ENCODE peak calls at places on chromosomes 13 and 19, in seven cellular contexts. S is mesendoderm, B is H1, R is neuronal stem cell, U is mesenchymal stem cell, O is H9, H is trophoblast cell. I is an unnamed sample.

GRCh38 chr13:20350819-20351218 is 118.7 kb upstream of the GJB6 start:
- DNase-seq in S (no peak), B (no peak), R (no peak), H (no peak), U (no peak), O (no peak), I (no peak)

GRCh38 chr19:7497292-7497691 is 8.5 kb upstream of the PEX11G start:
- DNase-seq in R (no peak), H (no peak), B (no peak), O (peak), U (peak), S (peak), I (no peak)

GRCh38 chr13:77457989-77458388 is 77.5 kb upstream of the SCEL start:
- DNase-seq in U (no peak), B (no peak), O (no peak), S (no peak), R (no peak), H (no peak), I (no peak)

GRCh38 chr13:30874111-30874510 is 32.0 kb upstream of the MEDAG start:
- DNase-seq in B (no peak), R (no peak), U (no peak), O (no peak), S (no peak), H (no peak), I (no peak)

GRCh38 chr19:18612772-18613588 is at the start of gene TMEM59L:
- DNase-seq in O (no peak), R (no peak), S (no peak), H (no peak), B (no peak), U (no peak), I (no peak)

GRCh38 chr13:25329706-25330105 is 28.3 kb downstream of the NUP58 start:
- DNase-seq in B (no peak), R (no peak), O (no peak), S (peak), U (peak), H (peak), I (peak)

GRCh38 chr13:87444135-87444534 is 227.0 kb upstream of the SLITRK5 start:
- DNase-seq in H (no peak), U (no peak), S (no peak), O (no peak), B (no peak), R (no peak), I (no peak)

GRCh38 chr19:13212759-13213330 is 62.6 kb downstream of the IER2 start:
- DNase-seq in S (peak), U (peak), H (peak), R (no peak), O (peak), B (no peak), I (peak)

GRCh38 chr13:52999093-52999696 is 29.4 kb upstream of the OLFM4 start:
- DNase-seq in H (no peak), O (no peak), R (no peak), S (no peak), U (no peak), B (no peak), I (no peak)

GRCh38 chr13:31930901-31931522 is 100.6 kb upstream of the FRY start:
- DNase-seq in R (no peak), O (no peak), S (peak), H (no peak), U (no peak), B (no peak), I (no peak)

GRCh38 chr13:98495627-98496238 is 81.2 kb downstream of the STK24 start:
- DNase-seq in U (no peak), B (no peak), S (no peak), R (no peak), H (no peak), O (no peak), I (no peak)

GRCh38 chr13:56561327-56561726 is 579.4 kb upstream of the PRR20A start:
- DNase-seq in H (no peak), R (no peak), B (no peak), U (no peak), S (peak), O (no peak), I (no peak)

GRCh38 chr13:98478134-98479129 is 98.5 kb downstream of the STK24 start:
- DNase-seq in O (peak), B (no peak), H (no peak), S (peak), U (peak), R (peak), I (peak)

GRCh38 chr13:41458939-41459753 is 1.8 kb downstream of the RGCC start:
- DNase-seq in O (no peak), H (peak), B (no peak), U (peak), S (peak), R (no peak), I (peak)

GRCh38 chr19:50791594-50792245 is 1.5 kb downstream of the ACP4 start:
- DNase-seq in U (no peak), H (no peak), S (no peak), R (no peak), O (no peak), B (no peak), I (no peak)

GRCh38 chr13:62119739-62120700 is 704.4 kb upstream of the PCDH20 start:
- DNase-seq in O (no peak), B (no peak), H (no peak), U (peak), S (peak), R (no peak), I (peak)

GRCh38 chr13:112819111-112819510 is 129.3 kb downstream of the ATP11A start:
- DNase-seq in O (no peak), H (no peak), B (no peak), U (no peak), R (no peak), S (no peak), I (no peak)

GRCh38 chr19:9862897-9863296 is 27.8 kb downstream of the PIN1 start:
- DNase-seq in S (no peak), U (no peak), O (no peak), B (no peak), R (no peak), H (no peak), I (no peak)

GRCh38 chr13:20702530-20702929 is 969 bp upstream of the IL17D start:
- DNase-seq in H (no peak), S (no peak), U (peak), B (no peak), O (no peak), R (no peak), I (peak)

GRCh38 chr19:29484876-29485275 is 40.9 kb upstream of the VSTM2B start:
- DNase-seq in O (peak), U (no peak), B (no peak), H (no peak), R (no peak), S (no peak), I (no peak)

GRCh38 chr19:1254081-1254527 is 5.7 kb downstream of the MIDN start:
- DNase-seq in B (no peak), H (no peak), U (no peak), R (no peak), S (no peak), O (no peak), I (no peak)

GRCh38 chr13:29954082-29955043 is 103.9 kb upstream of the UBL3 start:
- DNase-seq in B (no peak), R (no peak), U (no peak), H (no peak), O (no peak), S (no peak), I (no peak)

GRCh38 chr13:80338781-80339577 is 1.9 kb downstream of the SPRY2 start:
- DNase-seq in S (peak), R (peak), H (no peak), B (no peak), U (peak), O (peak), I (peak)

GRCh38 chr13:99617474-99618255 is 116.4 kb downstream of the TM9SF2 start:
- DNase-seq in U (peak), R (peak), S (peak), O (peak), B (no peak), H (peak), I (peak)

GRCh38 chr13:80585531-80585930 is 244.6 kb upstream of the SPRY2 start:
- DNase-seq in O (no peak), S (no peak), B (no peak), U (no peak), R (no peak), H (no peak), I (no peak)

GRCh38 chr19:15616183-15616582 is 1.2 kb downstream of the CYP4F8 start:
- DNase-seq in B (no peak), R (no peak), O (no peak), H (no peak), S (no peak), U (no peak), I (no peak)

GRCh38 chr13:20798027-20798426 is 24.3 kb upstream of the EEF1AKMT1 start:
- DNase-seq in O (no peak), S (no peak), U (no peak), R (no peak), H (no peak), B (no peak), I (no peak)

GRCh38 chr13:104310861-104311260 is 1244.6 kb upstream of the SLC10A2 start:
- DNase-seq in H (no peak), B (no peak), R (no peak), S (no peak), O (no peak), U (no peak), I (no peak)

GRCh38 chr19:6767357-6768235 is at the start of gene SH2D3A:
- DNase-seq in B (peak), H (peak), O (peak), U (peak), S (peak), R (peak), I (peak)

GRCh38 chr19:2491130-2491801 is 15.3 kb downstream of the GADD45B start:
- DNase-seq in U (peak), B (no peak), O (no peak), H (peak), R (no peak), S (no peak), I (peak)
- H3K9ac ChIP-seq in U (no peak), B (no peak), O (no peak), H (no peak), R (no peak), S (no peak), I (no peak)

GRCh38 chr13:50672025-50672424 is 171.5 kb downstream of the DLEU7 start:
- DNase-seq in O (no peak), H (peak), B (no peak), S (no peak), U (no peak), R (no peak), I (no peak)
- H4K8ac ChIP-seq in O (no peak), H (no peak), B (no peak), S (no peak), U (no peak), R (no peak), I (no peak)

GRCh38 chr19:48646192-48646911 is 365 bp upstream of the CA11 start:
- DNase-seq in H (peak), S (peak), U (peak), R (peak), B (peak), O (peak), I (peak)
- H3K9ac ChIP-seq in H (no peak), S (peak), U (peak), R (peak), B (peak), O (no peak), I (peak)

DNA sequence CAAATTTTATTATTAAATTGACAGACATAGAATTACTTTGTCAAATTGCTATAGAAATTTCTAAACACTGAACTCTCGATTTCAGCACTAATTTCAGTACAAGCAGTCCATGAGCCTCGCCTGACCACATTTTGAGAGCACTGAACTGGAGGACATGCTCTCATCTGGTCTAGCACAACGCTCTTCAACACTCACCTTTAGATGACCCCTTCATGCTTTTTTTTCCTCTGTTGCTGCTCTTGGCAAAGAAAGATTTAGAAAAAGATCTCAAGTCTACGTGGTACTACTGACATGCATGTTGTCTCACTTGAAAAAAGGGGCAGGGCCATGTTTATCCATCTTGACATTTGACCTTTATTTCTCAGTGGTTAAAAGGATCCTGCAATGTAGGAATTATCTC is 981.5 kb downstream of the DIAPH3 start:
- DNase-seq in H (no peak), U (no peak), R (no peak), B (no peak), O (no peak), S (no peak), I (no peak)
- H4K8ac ChIP-seq in H (no peak), U (no peak), R (no peak), B (no peak), O (no peak), S (no peak), I (no peak)

DNA sequence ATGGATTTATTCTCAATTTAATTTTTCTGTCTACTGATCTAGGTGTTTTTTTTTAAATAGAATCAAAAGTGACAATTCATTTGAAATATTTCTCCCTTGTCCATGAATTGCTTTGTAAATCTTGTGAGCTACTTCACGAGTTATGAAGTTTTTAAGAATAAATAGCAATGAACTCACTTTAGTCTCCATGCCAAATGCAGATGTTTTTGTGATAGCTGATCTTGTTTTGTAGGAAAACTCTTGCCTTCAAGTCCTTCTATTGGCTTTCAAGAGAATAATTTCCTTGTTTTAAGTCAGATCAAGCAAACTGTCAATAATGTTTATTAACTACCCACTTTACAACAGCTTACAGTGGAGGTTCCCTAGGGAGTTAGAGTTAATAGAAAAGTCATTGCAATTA is 99.8 kb downstream of the ITGBL1 start:
- DNase-seq in B (no peak), S (no peak), H (no peak), O (no peak), R (no peak), U (no peak), I (no peak)
- H3K9ac ChIP-seq in B (no peak), S (no peak), H (no peak), O (no peak), R (no peak), U (peak), I (no peak)

GRCh38 chr19:48603449-48603848 is 3.1 kb upstream of the SPACA4 start:
- DNase-seq in R (no peak), B (no peak), O (no peak), S (no peak), U (no peak), H (no peak), I (no peak)
- H4K8ac ChIP-seq in R (no peak), B (peak), O (no peak), S (no peak), U (no peak), H (no peak), I (no peak)

I was measured in IMR-90.